ENCODE peak calls at places on chromosomes 3 and 15, in ten cellular contexts. F, J, B, T, O, V, H, Z, D and L are unnamed samples.

GRCh38 chr3:65833761-65834505 is 204.8 kb downstream of the MAGI1 start:
- DNase-seq in F (no peak), J (no peak), B (no peak), T (no peak), O (peak), V (no peak), H (no peak), Z (no peak), D (no peak), L (no peak)

GRCh38 chr15:29920515-29920914 is 98.2 kb upstream of the TJP1 start:
- DNase-seq in F (no peak), J (peak), B (no peak), T (no peak), O (peak), V (no peak), H (no peak), Z (peak), D (peak), L (peak)

GRCh38 chr3:69368129-69368741 is 17.7 kb downstream of the FRMD4B start:
- DNase-seq in F (no peak), J (no peak), B (no peak), T (peak), O (no peak), V (no peak), H (no peak), Z (no peak), D (no peak), L (no peak)

GRCh38 chr15:25055356-25056068 is 100.7 kb downstream of the SNRPN start:
- DNase-seq in F (no peak), J (peak), B (peak), T (no peak), O (no peak), V (peak), H (no peak), Z (no peak), D (no peak), L (peak)

GRCh38 chr3:166284994-166285393 is 447.8 kb upstream of the BCHE start:
- DNase-seq in F (no peak), J (no peak), B (no peak), T (peak), O (peak), V (no peak), H (no peak), Z (no peak), D (no peak), L (no peak)

GRCh38 chr3:43155464-43156121 is 49.7 kb upstream of the POMGNT2 start:
- DNase-seq in F (peak), J (peak), B (no peak), T (peak), O (peak), V (peak), H (peak), Z (peak), D (peak), L (peak)

GRCh38 chr15:66901336-66902100 is 163.9 kb upstream of the SMAD3 start:
- DNase-seq in F (no peak), J (no peak), B (no peak), T (peak), O (peak), V (no peak), H (no peak), Z (no peak), D (no peak), L (peak)

GRCh38 chr3:127792664-127793292 is 29.5 kb downstream of the MGLL start:
- DNase-seq in F (peak), J (peak), B (peak), T (no peak), O (peak), V (peak), H (peak), Z (no peak), D (no peak), L (no peak)

GRCh38 chr3:53045107-53045783 is 628 bp downstream of the SFMBT1 start:
- DNase-seq in F (peak), J (peak), B (peak), T (peak), O (peak), V (peak), H (peak), Z (peak), D (no peak), L (peak)

GRCh38 chr15:37485056-37485455 is 384.7 kb upstream of the MEIS2 start:
- DNase-seq in F (no peak), J (no peak), B (no peak), T (no peak), O (no peak), V (no peak), H (no peak), Z (no peak), D (no peak), L (no peak)

GRCh38 chr3:49461443-49462171 is 8.5 kb upstream of the DAG1 start:
- DNase-seq in F (no peak), J (no peak), B (no peak), T (no peak), O (peak), V (no peak), H (no peak), Z (no peak), D (no peak), L (no peak)

GRCh38 chr3:66386011-66386924 is 114.6 kb downstream of the LRIG1 start:
- DNase-seq in F (no peak), J (no peak), B (no peak), T (no peak), O (no peak), V (no peak), H (no peak), Z (no peak), D (no peak), L (peak)

GRCh38 chr15:58585668-58586461 is 154.1 kb downstream of the LIPC start:
- DNase-seq in F (no peak), J (no peak), B (no peak), T (peak), O (no peak), V (no peak), H (no peak), Z (no peak), D (no peak), L (no peak)

GRCh38 chr3:184284696-184285095 is 8.9 kb downstream of the ECE2 start:
- DNase-seq in F (no peak), J (peak), B (no peak), T (peak), O (peak), V (no peak), H (no peak), Z (peak), D (peak), L (no peak)

GRCh38 chr15:52806284-52806655 is 16.1 kb upstream of the ONECUT1 start:
- DNase-seq in F (no peak), J (no peak), B (no peak), T (no peak), O (no peak), V (no peak), H (no peak), Z (no peak), D (no peak), L (no peak)
- TF ChIP-seq CTCF in F (no peak), J (no peak), B (no peak), T (no peak), O (no peak), V (no peak), H (no peak), Z (no peak), D (no peak), L (no peak)

DNA sequence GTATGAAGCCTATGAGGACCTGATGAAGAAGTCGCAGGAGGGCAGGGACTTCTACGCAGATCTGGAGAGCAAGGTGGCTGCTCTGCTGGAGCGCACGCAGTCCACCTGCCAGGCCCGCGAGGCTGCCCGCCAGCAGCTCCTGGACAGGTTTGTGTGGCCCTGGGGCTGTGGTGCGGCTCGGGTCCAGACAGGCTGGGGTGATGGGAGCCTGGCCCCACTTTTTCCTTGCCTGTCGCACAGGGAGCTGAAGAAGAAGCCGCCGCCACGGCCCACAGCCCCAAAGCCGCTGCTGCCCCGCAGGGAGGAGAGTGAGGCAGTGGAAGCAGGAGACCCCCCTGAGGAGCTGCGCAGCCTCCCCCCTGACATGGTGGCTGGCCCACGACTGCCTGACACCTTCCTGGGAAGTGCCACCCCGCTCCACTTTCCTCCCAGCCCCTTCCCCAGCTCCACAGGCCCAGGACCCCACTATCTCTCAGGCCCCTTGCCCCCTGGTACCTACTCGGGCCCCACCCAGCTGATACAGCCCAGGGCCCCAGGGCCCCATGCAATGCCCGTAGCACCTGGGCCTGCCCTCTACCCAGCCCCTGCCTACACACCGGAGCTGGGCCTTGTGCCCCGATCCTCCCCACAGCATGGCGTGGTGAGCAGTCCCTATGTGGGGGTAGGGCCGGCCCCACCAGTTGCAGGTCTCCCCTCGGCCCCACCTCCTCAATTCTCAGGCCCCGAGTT is 29.0 kb downstream of the PTPN23 start:
- DNase-seq in F (no peak), J (no peak), B (no peak), T (no peak), O (no peak), V (no peak), H (no peak), Z (no peak), D (no peak), L (no peak)
- TF ChIP-seq POLR2A in F (no peak), J (no peak), B (no peak), T (no peak), O (no peak), V (no peak), H (no peak), Z (no peak), D (no peak), L (no peak)

GRCh38 chr3:149527531-149528343 is 53.2 kb downstream of the TM4SF4 start:
- DNase-seq in F (no peak), J (no peak), B (no peak), T (no peak), O (peak), V (no peak), H (peak), Z (peak), D (no peak), L (no peak)
- TF ChIP-seq CTCF in F (no peak), J (peak), B (no peak), T (no peak), O (peak), V (peak), H (no peak), Z (peak), D (no peak), L (no peak)

GRCh38 chr3:4497005-4497692 is 4.0 kb downstream of the ITPR1 start:
- DNase-seq in F (no peak), J (no peak), B (no peak), T (no peak), O (no peak), V (no peak), H (no peak), Z (no peak), D (no peak), L (no peak)

GRCh38 chr3:4493931-4494806 is 1.0 kb downstream of the ITPR1 start:
- DNase-seq in F (no peak), J (no peak), B (peak), T (peak), O (peak), V (peak), H (peak), Z (no peak), D (no peak), L (peak)

GRCh38 chr3:4494807-4495200 is 1.7 kb downstream of the ITPR1 start:
- DNase-seq in F (no peak), J (no peak), B (no peak), T (peak), O (no peak), V (no peak), H (no peak), Z (no peak), D (no peak), L (no peak)

GRCh38 chr3:4493008-4493930 is at the start of gene ITPR1:
- DNase-seq in F (peak), J (peak), B (peak), T (peak), O (peak), V (peak), H (peak), Z (peak), D (peak), L (peak)

DNA sequence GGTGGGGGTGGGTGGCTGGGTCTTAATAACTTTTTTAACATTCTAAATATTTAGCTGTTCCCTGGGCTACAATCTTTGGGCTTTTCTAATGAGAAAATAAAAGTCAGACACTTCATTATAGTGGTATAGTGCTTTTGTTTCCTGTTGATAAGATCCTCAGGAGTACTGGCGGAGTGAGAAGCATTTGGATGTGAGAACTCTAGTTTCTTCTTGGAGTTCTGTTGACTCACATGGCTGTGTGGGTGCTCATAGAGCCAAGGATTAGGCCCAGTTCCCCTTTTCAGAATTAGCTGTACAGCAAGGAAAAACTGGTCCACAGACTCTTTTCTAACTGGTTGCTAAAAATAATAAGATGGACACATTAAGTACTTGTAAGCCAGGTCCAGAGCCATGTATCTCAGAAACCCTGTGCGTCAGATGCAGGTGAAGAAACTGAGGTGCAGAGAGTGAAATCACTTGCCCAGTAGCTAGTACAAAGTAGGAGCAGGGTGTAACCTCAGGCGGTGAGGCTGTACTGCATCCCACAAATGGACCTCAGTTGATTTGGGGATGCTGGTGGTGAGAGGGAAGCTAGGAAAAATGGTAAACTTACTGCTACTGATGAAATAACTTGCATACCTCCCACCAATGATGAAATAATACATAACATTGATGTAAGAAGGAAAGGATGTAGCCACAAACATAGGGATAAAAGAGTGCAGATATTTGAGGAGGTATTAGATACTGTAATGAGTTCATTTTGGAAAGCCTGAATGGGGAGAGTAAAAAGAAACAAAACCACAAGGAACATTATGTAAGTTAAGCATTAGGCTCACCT is 2.4 kb downstream of the ITPR1 start:
- DNase-seq in F (no peak), J (no peak), B (no peak), T (peak), O (no peak), V (no peak), H (no peak), Z (no peak), D (no peak), L (no peak)
- TF ChIP-seq POLR2A in F (no peak), J (no peak), B (no peak), T (no peak), O (no peak), V (no peak), H (no peak), Z (no peak), D (no peak), L (no peak)

GRCh38 chr3:46163551-46163981 is 44.5 kb downstream of the CCR1 start:
- DNase-seq in F (no peak), J (no peak), B (no peak), T (no peak), O (no peak), V (no peak), H (no peak), Z (no peak), D (peak), L (no peak)

GRCh38 chr3:46168583-46168982 is 39.5 kb downstream of the CCR1 start:
- DNase-seq in F (no peak), J (no peak), B (no peak), T (no peak), O (peak), V (no peak), H (no peak), Z (no peak), D (no peak), L (no peak)

GRCh38 chr3:46162975-46163550 is 45.0 kb downstream of the CCR1 start:
- DNase-seq in F (no peak), J (no peak), B (no peak), T (no peak), O (no peak), V (no peak), H (no peak), Z (no peak), D (peak), L (no peak)
- TF ChIP-seq CTCF in F (no peak), J (no peak), B (no peak), T (no peak), O (no peak), V (no peak), H (no peak), Z (no peak), D (no peak), L (no peak)

GRCh38 chr3:48428088-48428862 is 1.6 kb downstream of the PLXNB1 start:
- DNase-seq in F (no peak), J (peak), B (no peak), T (no peak), O (no peak), V (no peak), H (peak), Z (peak), D (no peak), L (peak)
- TF ChIP-seq POLR2A in F (no peak), J (no peak), B (no peak), T (no peak), O (no peak), V (no peak), H (no peak), Z (no peak), D (no peak), L (peak)

GRCh38 chr3:130865537-130865936 is 28.3 kb upstream of the ATP2C1 start:
- DNase-seq in F (no peak), J (no peak), B (no peak), T (no peak), O (no peak), V (no peak), H (no peak), Z (no peak), D (no peak), L (no peak)
- TF ChIP-seq CTCF in F (no peak), J (no peak), B (no peak), T (no peak), O (no peak), V (no peak), H (no peak), Z (no peak), D (no peak), L (no peak)

DNA sequence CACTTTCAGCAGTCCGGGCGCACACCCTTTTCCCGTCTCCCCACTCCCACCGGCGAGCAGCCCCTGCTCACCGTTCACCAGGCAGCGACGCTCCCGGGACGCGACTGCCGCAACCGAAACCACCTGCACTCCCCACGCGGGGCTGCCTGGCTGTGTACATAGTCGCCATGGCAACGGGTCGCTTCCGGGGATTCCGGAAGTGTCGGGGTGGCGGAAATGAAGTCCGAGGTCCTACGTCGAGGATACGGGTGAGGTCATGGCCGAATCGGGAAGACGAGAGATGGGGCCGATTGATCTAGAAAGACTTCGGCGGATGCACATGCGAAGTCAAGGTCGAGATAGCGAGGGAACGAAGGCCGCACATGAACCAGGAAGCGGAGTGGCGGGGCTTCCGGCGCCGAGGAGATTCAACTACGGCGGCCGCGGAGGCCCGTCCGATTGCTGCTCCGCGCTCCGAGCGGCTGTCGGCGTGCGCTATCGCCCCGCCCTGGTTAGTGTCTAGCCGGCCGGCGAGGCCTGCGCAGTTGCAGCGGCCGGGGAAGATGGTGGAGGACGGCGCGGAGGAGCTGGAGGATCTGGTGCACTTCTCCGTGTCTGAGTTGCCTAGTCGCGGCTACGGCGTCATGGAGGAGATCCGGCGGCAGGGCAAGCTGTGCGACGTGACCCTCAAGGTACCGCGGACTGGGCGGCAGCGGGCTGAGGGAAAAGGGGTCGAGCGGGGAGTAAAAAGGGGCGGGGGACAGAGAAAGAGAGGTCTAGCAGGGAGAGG is at the start of the genes KIF9 and KLHL18:
- DNase-seq in F (peak), J (peak), B (peak), T (peak), O (peak), V (peak), H (peak), Z (peak), D (peak), L (peak)
- TF ChIP-seq POLR2A in F (peak), J (no peak), B (no peak), T (peak), O (peak), V (no peak), H (peak), Z (peak), D (peak), L (peak)